ENCODE peak calls at places on chromosomes 6 and 20, in seven cellular contexts. I is HCT116, H is HepG2, G is K562, W is SK-N-SH, R is H1, M is GM12878. U is an unnamed sample.

GRCh38 chr20:54545959-54546358 is 70.6 kb downstream of the DOK5 start:
- DNase-seq in H (no peak), M (no peak), I (no peak), R (no peak), G (no peak), W (no peak), U (no peak)

GRCh38 chr20:36091561-36092423 is 62.7 kb upstream of the EPB41L1 start:
- DNase-seq in W (no peak), R (peak), G (no peak), M (no peak), I (no peak), H (no peak), U (no peak)

GRCh38 chr6:109872549-109872948 is 105.6 kb upstream of the GPR6 start:
- DNase-seq in I (no peak), H (no peak), G (no peak), W (no peak), M (no peak), R (no peak), U (no peak)

GRCh38 chr6:20575125-20575524 is 40.9 kb downstream of the CDKAL1 start:
- DNase-seq in M (no peak), G (peak), H (peak), R (no peak), I (no peak), W (peak), U (no peak)

GRCh38 chr6:125511809-125512341 is 210.1 kb upstream of the HDDC2 start:
- DNase-seq in R (no peak), H (peak), I (no peak), M (no peak), W (no peak), G (no peak), U (no peak)

GRCh38 chr6:49626811-49627210 is 9.8 kb downstream of the RHAG start:
- DNase-seq in I (no peak), G (no peak), H (no peak), W (no peak), M (no peak), R (no peak), U (no peak)

GRCh38 chr20:51697119-51697826 is 70.9 kb downstream of the ATP9A start:
- DNase-seq in M (no peak), G (no peak), R (no peak), W (no peak), I (no peak), H (no peak), U (no peak)

GRCh38 chr6:131172237-131172636 is 37.0 kb downstream of the AKAP7 start:
- DNase-seq in I (no peak), H (no peak), M (no peak), R (no peak), G (no peak), W (no peak), U (no peak)

GRCh38 chr20:43191946-43192847 is 2.5 kb upstream of the PTPRT start:
- DNase-seq in W (peak), R (peak), M (no peak), I (no peak), G (peak), H (peak), U (peak)

GRCh38 chr6:115882174-115882573 is 178.5 kb downstream of the FRK start:
- DNase-seq in R (no peak), H (no peak), I (peak), M (no peak), W (no peak), G (no peak), U (peak)

GRCh38 chr6:157406666-157407065 is 25.7 kb downstream of the ZDHHC14 start:
- DNase-seq in G (no peak), W (no peak), M (no peak), H (no peak), I (no peak), R (no peak), U (no peak)

GRCh38 chr6:157411368-157411767 is 30.4 kb downstream of the ZDHHC14 start:
- DNase-seq in G (no peak), I (no peak), M (no peak), H (no peak), W (no peak), R (no peak), U (no peak)

GRCh38 chr6:157412780-157413179 is 31.8 kb downstream of the ZDHHC14 start:
- DNase-seq in G (no peak), H (no peak), I (no peak), R (no peak), M (no peak), W (no peak), U (no peak)

GRCh38 chr6:157407637-157408036 is 26.6 kb downstream of the ZDHHC14 start:
- DNase-seq in M (no peak), W (no peak), R (no peak), G (no peak), H (peak), I (no peak), U (no peak)

DNA sequence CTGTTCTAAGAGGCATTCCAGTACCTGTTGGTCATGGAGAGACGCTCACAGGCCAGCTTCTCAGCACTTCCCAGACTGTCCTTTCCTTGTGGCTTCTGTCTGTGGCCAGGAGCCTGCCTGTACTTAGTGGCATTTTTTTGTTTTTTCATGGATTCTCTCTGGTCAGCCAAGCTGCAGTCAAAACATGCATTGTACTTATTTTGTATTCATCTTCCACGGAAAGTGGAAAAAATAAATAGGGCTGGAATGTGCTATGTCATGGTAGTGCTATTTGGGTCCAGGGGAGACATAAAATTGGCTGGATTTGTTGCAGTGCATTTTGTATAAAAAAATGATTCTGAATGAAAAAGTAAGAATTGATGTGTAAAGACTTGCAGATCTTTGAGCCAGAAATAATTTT is 29.1 kb downstream of the ZDHHC14 start:
- DNase-seq in G (no peak), M (no peak), R (no peak), H (no peak), I (no peak), W (no peak), U (no peak)
- TF ChIP-seq JUND in G (no peak), M (no peak), R (no peak), H (no peak), I (no peak), W (no peak), U (no peak)

DNA sequence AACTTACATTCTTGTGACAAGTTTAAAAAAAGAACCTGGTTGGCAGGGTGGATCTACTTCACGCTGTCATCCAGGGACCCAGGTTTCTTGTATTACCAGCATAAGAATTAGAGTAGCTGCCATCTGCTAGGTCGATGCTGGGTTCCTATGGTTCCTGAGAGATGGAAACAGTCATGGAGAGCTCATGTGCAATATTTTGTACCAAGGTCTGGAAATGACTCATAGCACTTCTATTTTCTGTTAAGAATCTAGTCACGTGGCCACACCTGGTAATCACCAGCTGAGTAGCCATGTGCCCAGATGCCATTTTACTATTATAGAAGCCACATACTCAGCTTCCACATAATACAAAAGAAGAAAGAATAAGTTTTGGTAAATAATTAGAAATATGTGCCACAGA is 171.3 kb downstream of the CD83 start:
- DNase-seq in I (no peak), G (no peak), M (no peak), W (no peak), R (no peak), H (no peak), U (no peak)
- TF ChIP-seq JUND in I (no peak), G (no peak), M (no peak), W (no peak), R (no peak), H (no peak), U (no peak)

GRCh38 chr20:41142241-41142640 is 4.9 kb downstream of the PLCG1 start:
- DNase-seq in M (no peak), W (no peak), R (no peak), H (no peak), G (no peak), I (no peak), U (no peak)

GRCh38 chr20:41142914-41143313 is 5.6 kb downstream of the PLCG1 start:
- DNase-seq in H (no peak), R (no peak), M (no peak), W (no peak), I (no peak), G (no peak), U (no peak)

GRCh38 chr20:41145821-41146620 is 8.7 kb downstream of the PLCG1 start:
- DNase-seq in W (no peak), R (no peak), M (no peak), H (no peak), G (no peak), I (no peak), U (no peak)

GRCh38 chr20:41143354-41143753 is 6.0 kb downstream of the PLCG1 start:
- DNase-seq in I (no peak), H (no peak), M (no peak), W (no peak), R (no peak), G (no peak), U (no peak)

GRCh38 chr20:41145317-41145716 is 8.0 kb downstream of the PLCG1 start:
- DNase-seq in W (no peak), H (no peak), R (no peak), M (no peak), G (no peak), I (no peak), U (no peak)
- TF ChIP-seq JUND in W (no peak), H (no peak), R (no peak), M (no peak), G (no peak), I (no peak), U (no peak)

GRCh38 chr20:44770480-44771171 is 25.0 kb downstream of the KCNK15 start:
- DNase-seq in W (no peak), H (no peak), I (no peak), M (no peak), G (no peak), R (no peak), U (no peak)
- TF ChIP-seq JUND in W (no peak), H (no peak), I (no peak), M (no peak), G (no peak), R (no peak), U (no peak)

DNA sequence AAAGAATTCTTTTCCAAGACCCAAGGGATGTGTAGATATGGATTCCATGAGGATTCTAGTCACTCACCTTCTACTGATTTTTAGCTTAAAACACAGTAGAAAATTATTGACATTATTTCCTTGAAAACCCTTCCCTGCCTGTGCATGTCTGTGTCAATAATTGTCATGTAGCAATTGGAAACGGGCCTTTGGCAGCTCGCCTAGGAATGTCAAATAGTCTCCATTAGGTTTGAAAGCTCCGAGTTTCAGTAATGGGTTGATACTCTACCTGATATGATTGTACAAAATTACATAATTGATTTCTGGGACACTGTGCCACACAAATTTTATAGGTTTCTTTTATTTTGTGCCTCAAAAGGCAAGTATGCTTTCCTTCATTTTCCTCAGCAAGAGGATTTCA is 515.2 kb upstream of the ARID1B start:
- DNase-seq in W (peak), G (no peak), R (no peak), H (no peak), M (no peak), I (no peak), U (no peak)
- TF ChIP-seq JUND in W (no peak), G (no peak), R (no peak), H (no peak), M (no peak), I (no peak), U (no peak)

GRCh38 chr6:29474996-29475395 is 12.8 kb downstream of the MAS1L start:
- DNase-seq in I (no peak), R (no peak), H (no peak), M (no peak), W (no peak), G (no peak), U (no peak)
- TF ChIP-seq JUND in I (no peak), R (no peak), H (no peak), M (no peak), W (no peak), G (no peak), U (no peak)

U was measured in T47D.